ENCODE peak calls at places on chromosomes 2 and 18, in five cellular contexts. S, H, Z, M and U are unnamed samples.

GRCh38 chr2:29490037-29490436 is 374.8 kb downstream of the CLIP4 start:
- DNase-seq in S (no peak), H (no peak), Z (no peak), M (no peak), U (no peak)

GRCh38 chr18:37156330-37156942 is 327.5 kb downstream of the KIAA1328 start:
- DNase-seq in S (no peak), H (peak), Z (no peak), M (no peak), U (no peak)

GRCh38 chr2:29207352-29207751 is 92.1 kb downstream of the CLIP4 start:
- DNase-seq in S (no peak), H (no peak), Z (no peak), M (no peak), U (peak)

GRCh38 chr2:234964631-234965461 is 13.0 kb downstream of the SH3BP4 start:
- DNase-seq in S (no peak), H (no peak), Z (no peak), M (no peak), U (peak)

GRCh38 chr2:161223139-161223732 is 63.0 kb downstream of the TANK start:
- DNase-seq in S (no peak), H (peak), Z (no peak), M (peak), U (peak)

GRCh38 chr2:112582314-112582746 is 2.1 kb upstream of the CHCHD5 start:
- DNase-seq in S (no peak), H (peak), Z (no peak), M (peak), U (peak)

GRCh38 chr18:74420491-74420890 is 36.6 kb downstream of the DIPK1C start:
- DNase-seq in S (peak), H (no peak), Z (no peak), M (peak), U (no peak)

GRCh38 chr18:78526923-78527775 is 452.5 kb upstream of the SALL3 start:
- DNase-seq in S (no peak), H (no peak), Z (no peak), M (no peak), U (no peak)

GRCh38 chr2:179953359-179953758 is 53.7 kb downstream of the CWC22 start:
- DNase-seq in S (no peak), H (no peak), Z (no peak), M (no peak), U (no peak)

GRCh38 chr2:56195563-56195962 is 11.8 kb downstream of the CCDC85A start:
- DNase-seq in S (no peak), H (peak), Z (no peak), M (peak), U (peak)

GRCh38 chr18:46350598-46351172 is 246.5 kb downstream of the HAUS1 start:
- DNase-seq in S (no peak), H (no peak), Z (no peak), M (no peak), U (no peak)

GRCh38 chr2:127228102-127228501 is 8.0 kb upstream of the CYP27C1 start:
- DNase-seq in S (no peak), H (no peak), Z (no peak), M (peak), U (no peak)

GRCh38 chr2:26883971-26884370 is 36.0 kb downstream of the DPYSL5 start:
- DNase-seq in S (no peak), H (no peak), Z (no peak), M (no peak), U (no peak)

GRCh38 chr2:99354060-99354459 is 16.9 kb downstream of the EIF5B start:
- DNase-seq in S (no peak), H (no peak), Z (no peak), M (peak), U (peak)

GRCh38 chr2:237732790-237733349 is 65.7 kb upstream of the RBM44 start:
- DNase-seq in S (peak), H (no peak), Z (no peak), M (no peak), U (no peak)

GRCh38 chr18:61141691-61142090 is 191.5 kb upstream of the CDH20 start:
- DNase-seq in S (no peak), H (no peak), Z (no peak), M (no peak), U (no peak)

GRCh38 chr2:219688560-219689445 is 61.4 kb downstream of the SLC4A3 start:
- DNase-seq in S (no peak), H (peak), Z (no peak), M (peak), U (peak)

GRCh38 chr18:73861771-73862170 is 285.9 kb downstream of the FBXO15 start:
- DNase-seq in S (no peak), H (no peak), Z (no peak), M (no peak), U (no peak)

GRCh38 chr18:63887424-63887823 is at the start of gene SERPINB2:
- DNase-seq in S (no peak), H (peak), Z (no peak), M (peak), U (peak)

GRCh38 chr2:177331446-177331997 is 61.1 kb upstream of the AGPS start:
- DNase-seq in S (no peak), H (no peak), Z (no peak), M (no peak), U (no peak)

GRCh38 chr18:50405582-50406271 is 30.9 kb downstream of the SKA1 start:
- DNase-seq in S (no peak), H (no peak), Z (peak), M (no peak), U (no peak)

GRCh38 chr2:215793747-215794595 is 219.4 kb downstream of the MREG start:
- DNase-seq in S (no peak), H (peak), Z (no peak), M (peak), U (peak)

GRCh38 chr2:40827371-40827770 is 375.5 kb upstream of the SLC8A1 start:
- DNase-seq in S (no peak), H (no peak), Z (no peak), M (peak), U (peak)

GRCh38 chr2:9897331-9897737 is 54.1 kb downstream of the TAF1B start:
- DNase-seq in S (peak), H (peak), Z (peak), M (peak), U (peak)

GRCh38 chr2:113122364-113122763 is 5.0 kb upstream of the IL1RN start:
- DNase-seq in S (no peak), H (no peak), Z (no peak), M (no peak), U (no peak)

GRCh38 chr2:201996006-201996405 is 37.6 kb upstream of the FZD7 start:
- DNase-seq in S (no peak), H (peak), Z (no peak), M (no peak), U (no peak)

GRCh38 chr18:51668101-51668500 is 470.6 kb upstream of the MEX3C start:
- DNase-seq in S (peak), H (peak), Z (peak), M (peak), U (peak)

GRCh38 chr2:223648755-223649154 is 46.6 kb upstream of the SCG2 start:
- DNase-seq in S (no peak), H (no peak), Z (no peak), M (no peak), U (no peak)

GRCh38 chr2:109467701-109468100 is 146.1 kb downstream of the SEPTIN10 start:
- DNase-seq in S (no peak), H (no peak), Z (no peak), M (no peak), U (no peak)

GRCh38 chr2:143029141-143029540 is 100.1 kb upstream of the ARHGAP15 start:
- DNase-seq in S (no peak), H (peak), Z (no peak), M (peak), U (no peak)

GRCh38 chr2:143398701-143399260 is 269.6 kb downstream of the ARHGAP15 start:
- DNase-seq in S (no peak), H (peak), Z (no peak), M (no peak), U (no peak)

GRCh38 chr2:211093743-211094303 is 537.4 kb downstream of the CPS1 start:
- DNase-seq in S (no peak), H (peak), Z (no peak), M (no peak), U (no peak)
- TF ChIP-seq CTCF in S (no peak), H (peak), Z (no peak), M (peak), U (peak)

DNA sequence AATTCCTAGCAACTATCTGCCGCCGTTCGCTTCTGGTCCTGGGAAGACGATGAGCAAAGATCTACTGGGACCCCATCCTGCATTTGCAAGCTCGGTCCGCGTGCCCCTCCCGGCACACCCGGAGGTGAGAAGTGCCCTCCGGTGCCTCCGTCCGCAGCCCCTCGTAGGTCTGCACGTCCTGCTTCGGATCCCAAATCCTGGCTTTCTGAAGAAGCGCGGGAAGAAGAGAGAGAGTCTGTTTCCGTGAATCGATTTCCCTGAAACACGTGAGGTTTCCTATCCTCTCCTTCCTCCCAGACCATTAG is 5.0 kb upstream of the OSR1 start:
- DNase-seq in S (peak), H (no peak), Z (no peak), M (peak), U (no peak)
- H3K4me3 ChIP-seq in S (peak), H (peak), Z (peak), M (peak), U (peak)

DNA sequence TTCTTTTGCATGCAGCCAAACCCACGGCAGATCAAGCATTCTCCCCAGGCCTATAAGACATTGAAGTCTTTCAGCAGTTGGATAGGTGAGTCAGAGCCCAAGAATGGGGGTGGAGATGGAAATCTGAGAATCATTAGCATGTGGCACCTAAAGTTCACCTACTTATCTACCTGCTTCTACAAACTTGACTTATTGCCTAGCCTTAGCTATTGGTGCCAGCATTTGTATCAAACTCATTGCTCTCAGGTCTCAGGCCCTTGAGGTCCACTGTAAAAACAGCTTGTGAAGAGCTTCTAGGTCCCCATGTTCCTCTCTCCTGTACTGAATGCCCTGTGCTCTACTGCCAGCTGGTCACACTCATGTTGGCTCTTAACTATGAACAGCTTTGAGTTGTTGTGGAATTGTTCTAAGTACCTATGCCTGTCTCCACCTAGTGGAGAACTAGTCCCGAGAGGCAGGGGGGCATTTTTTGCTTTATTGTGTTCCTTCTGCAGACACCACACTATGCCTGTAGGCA is 278.4 kb upstream of the SPRED2 start:
- DNase-seq in S (no peak), H (peak), Z (no peak), M (no peak), U (peak)
- TF ChIP-seq CTCF in S (peak), H (peak), Z (no peak), M (no peak), U (peak)

GRCh38 chr2:213187833-213188532 is 36.6 kb upstream of the IKZF2 start:
- DNase-seq in S (no peak), H (peak), Z (peak), M (peak), U (peak)
- H3K4me3 ChIP-seq in S (no peak), H (no peak), Z (no peak), M (no peak), U (peak)

GRCh38 chr18:56436651-56437050 is 201.7 kb downstream of the TXNL1 start:
- DNase-seq in S (no peak), H (no peak), Z (no peak), M (no peak), U (no peak)

GRCh38 chr18:56431551-56431950 is 206.8 kb downstream of the TXNL1 start:
- DNase-seq in S (no peak), H (peak), Z (no peak), M (no peak), U (no peak)

DNA sequence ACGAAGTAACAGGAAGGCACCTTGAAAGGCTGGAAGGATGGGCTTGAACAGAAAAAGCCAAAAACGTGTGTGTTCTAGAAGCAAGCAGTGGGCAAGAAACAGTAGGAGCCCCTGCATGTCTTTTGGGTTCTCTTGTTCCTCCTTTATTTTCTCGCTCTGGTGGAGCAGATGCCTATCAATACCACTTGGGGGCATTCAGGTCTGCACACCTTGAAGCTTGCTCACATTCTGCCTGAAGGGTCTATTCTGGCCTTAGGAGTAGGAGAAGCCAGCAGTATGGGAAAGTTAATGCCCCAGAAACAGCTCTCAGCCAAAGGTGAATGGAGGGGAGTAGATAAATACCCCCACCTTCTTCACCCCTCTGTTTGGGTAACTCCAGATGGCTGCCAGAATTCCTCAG is 204.5 kb downstream of the TXNL1 start:
- DNase-seq in S (no peak), H (no peak), Z (no peak), M (no peak), U (no peak)
- TF ChIP-seq CTCF in S (no peak), H (no peak), Z (no peak), M (no peak), U (no peak)

DNA sequence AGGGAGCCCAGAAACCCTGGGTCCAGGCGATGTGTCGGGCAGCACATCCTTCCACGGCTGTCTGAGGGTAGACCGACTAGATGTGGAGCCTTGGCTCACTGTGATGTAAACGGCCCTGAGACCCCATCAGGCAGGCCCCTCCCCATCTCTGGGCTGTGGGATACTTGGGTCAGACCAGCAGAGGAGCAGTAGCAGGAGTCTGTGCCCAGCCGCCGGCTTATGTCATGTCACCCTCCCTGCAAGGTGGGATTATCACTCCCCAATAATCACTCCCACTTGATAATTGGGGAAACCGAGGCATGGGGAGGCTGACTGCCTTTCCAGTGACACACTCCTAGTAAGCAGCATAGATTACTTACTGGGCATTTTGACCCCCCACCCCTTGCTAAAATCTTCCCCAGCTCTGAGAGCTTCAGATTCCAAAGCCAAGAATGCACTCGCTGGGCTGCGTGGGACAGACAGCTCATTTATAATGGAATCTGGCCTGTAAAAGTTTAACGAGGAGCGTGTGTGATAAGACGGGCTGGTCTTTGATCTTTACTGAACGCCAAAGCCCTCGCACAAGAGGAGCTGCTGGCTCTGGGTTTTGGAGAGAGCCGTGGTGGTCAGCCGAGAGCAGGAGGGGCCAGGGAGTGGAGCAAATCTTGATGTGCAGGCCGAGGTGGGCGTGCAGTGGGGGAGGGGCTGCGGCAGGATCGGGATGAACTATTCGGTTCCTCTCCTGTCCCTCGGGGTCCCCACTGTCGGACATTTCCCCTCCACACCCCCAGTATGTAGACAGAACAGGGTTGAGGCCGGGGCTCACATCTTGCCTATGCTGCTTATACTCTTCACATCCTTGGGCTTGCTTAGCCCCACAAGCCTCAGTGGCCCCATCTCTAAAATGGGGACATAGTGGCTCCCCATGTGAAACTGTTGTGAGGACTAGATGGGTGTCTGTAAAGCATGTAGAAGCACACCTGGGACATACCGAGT is 200.0 kb downstream of the GLI2 start:
- DNase-seq in S (no peak), H (no peak), Z (no peak), M (peak), U (peak)
- H3K4me3 ChIP-seq in S (no peak), H (no peak), Z (no peak), M (no peak), U (no peak)

GRCh38 chr2:147331790-147332419 is 512.9 kb upstream of the ACVR2A start:
- DNase-seq in S (no peak), H (peak), Z (no peak), M (peak), U (peak)
- TF ChIP-seq CTCF in S (peak), H (peak), Z (peak), M (peak), U (peak)

DNA sequence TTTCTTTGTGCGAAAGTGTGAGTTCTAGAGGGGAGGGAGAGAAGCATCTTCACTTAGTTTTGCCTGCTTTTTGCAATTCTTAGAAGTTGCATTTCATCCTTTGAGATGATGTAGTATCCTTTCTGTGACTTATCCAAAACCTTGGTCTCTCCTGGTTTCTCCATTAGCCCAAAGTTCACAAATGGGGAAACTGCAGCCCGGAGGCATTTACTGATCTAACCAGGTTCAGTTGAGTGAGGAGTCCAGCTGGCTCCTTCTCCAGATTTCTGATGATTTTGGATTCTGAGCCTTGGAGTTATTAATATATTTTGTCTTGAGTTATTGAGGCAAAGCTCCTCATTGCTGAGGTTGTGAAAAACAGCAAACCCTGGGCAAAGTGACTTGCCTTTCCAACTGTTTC is 1.6 kb downstream of the SLC1A4 start:
- DNase-seq in S (no peak), H (no peak), Z (no peak), M (no peak), U (no peak)
- H3K4me3 ChIP-seq in S (peak), H (no peak), Z (no peak), M (peak), U (peak)

DNA sequence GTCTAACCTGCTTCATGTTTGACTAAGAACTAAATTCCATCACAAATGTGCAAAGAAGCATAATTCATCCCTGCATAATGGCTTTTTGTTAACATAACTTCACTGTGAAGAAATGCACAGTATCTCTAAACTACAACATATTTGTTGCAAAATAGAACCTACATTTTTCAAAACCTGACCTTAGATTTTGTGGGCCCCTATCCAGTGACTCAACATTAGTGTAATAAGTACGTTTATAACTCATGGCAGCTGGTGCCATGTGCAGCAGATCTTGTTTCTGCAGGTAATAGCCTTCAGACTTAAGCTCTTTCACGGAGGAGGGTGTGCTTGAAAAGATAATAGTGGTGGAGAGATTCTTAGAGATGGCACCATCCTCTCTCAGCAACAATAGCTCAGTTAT is 28.6 kb upstream of the VWC2L start:
- DNase-seq in S (no peak), H (peak), Z (no peak), M (no peak), U (no peak)
- TF ChIP-seq CTCF in S (no peak), H (no peak), Z (no peak), M (no peak), U (no peak)

GRCh38 chr2:105568323-105568610 is 169.4 kb upstream of the FHL2 start:
- DNase-seq in S (no peak), H (no peak), Z (no peak), M (no peak), U (peak)
- H3K4me3 ChIP-seq in S (no peak), H (no peak), Z (no peak), M (no peak), U (peak)